ENCODE peak calls at places on chromosomes 16 and 17, in ten cellular contexts. U, Y, I, T, Z, L, O, F, G and S are unnamed samples.

GRCh38 chr16:29683543-29684090 is 4.6 kb downstream of the QPRT start:
- DNase-seq in G (no peak), T (no peak), L (no peak), F (no peak), Z (no peak), O (no peak), I (no peak), Y (no peak), U (no peak), S (no peak)

GRCh38 chr17:70110443-70110880 is 35.4 kb downstream of the KCNJ16 start:
- DNase-seq in T (no peak), L (no peak), I (no peak), U (no peak), G (peak; percentile 31), F (no peak), Z (no peak), Y (no peak), O (peak; percentile 4), S (no peak)

GRCh38 chr17:46764335-46764708 is 54.2 kb downstream of the WNT3 start:
- DNase-seq in F (no peak), G (no peak), Y (no peak), U (no peak), T (no peak), L (no peak), Z (no peak), I (no peak), O (no peak), S (no peak)

GRCh38 chr17:76076765-76077581 is 2.0 kb upstream of the ZACN start:
- DNase-seq in G (no peak), F (peak; percentile 17), L (no peak), T (no peak), I (peak; percentile 47), O (peak; percentile 28), U (no peak), Y (no peak), Z (no peak), S (no peak)

GRCh38 chr16:52235186-52235585 is 311.8 kb downstream of the TOX3 start:
- DNase-seq in F (no peak), Y (no peak), L (no peak), U (no peak), O (no peak), G (no peak), Z (no peak), I (no peak), T (no peak), S (no peak)

GRCh38 chr17:65039349-65039988 is 17.1 kb downstream of the GNA13 start:
- DNase-seq in I (peak; percentile 46), T (no peak), U (no peak), L (no peak), G (no peak), Y (no peak), F (peak; percentile 38), Z (peak; percentile 63), O (no peak), S (no peak)

GRCh38 chr16:14196539-14196938 is 125.4 kb downstream of the MRTFB start:
- DNase-seq in F (no peak), Z (no peak), L (no peak), Y (no peak), G (no peak), U (no peak), T (no peak), O (no peak), I (no peak), S (no peak)

GRCh38 chr17:79422236-79422635 is 188.6 kb downstream of the RBFOX3 start:
- DNase-seq in F (no peak), Z (no peak), Y (no peak), T (no peak), U (no peak), L (no peak), O (no peak), G (no peak), I (no peak), S (no peak)

GRCh38 chr16:88403794-88404581 is 21.2 kb downstream of the ZNF469 start:
- DNase-seq in F (no peak), U (no peak), O (no peak), L (no peak), G (no peak), T (no peak), I (no peak), Y (no peak), Z (no peak), S (no peak)

GRCh38 chr16:89034573-89034961 is 57.6 kb upstream of the CBFA2T3 start:
- DNase-seq in I (no peak), Z (no peak), U (no peak), F (no peak), L (no peak), O (no peak), G (no peak), T (no peak), Y (no peak), S (no peak)

GRCh38 chr16:85057212-85057889 is 29.8 kb downstream of the KIAA0513 start:
- DNase-seq in F (no peak), Y (no peak), U (no peak), G (no peak), I (no peak), O (no peak), T (no peak), L (no peak), Z (no peak), S (no peak)